ENCODE peak calls at places on chromosome 14, in nine cellular contexts. O, H, T, G, A, L, Q, X and Y are unnamed samples.

GRCh38 chr14:44700184-44700583 is 193.1 kb upstream of the FSCB start:
- DNase-seq in X (peak), Q (no peak), L (no peak), A (peak), G (no peak), H (no peak), O (no peak), T (no peak), Y (no peak)

GRCh38 chr14:78340250-78340649 is 170.1 kb downstream of the NRXN3 start:
- DNase-seq in L (no peak), G (no peak), X (no peak), H (no peak), A (no peak), Q (no peak), O (no peak), T (no peak), Y (no peak)

GRCh38 chr14:77372304-77372841 is 4.5 kb downstream of the TMED8 start:
- DNase-seq in H (no peak), A (peak), T (no peak), G (no peak), L (peak), O (no peak), X (no peak), Q (no peak), Y (no peak)

GRCh38 chr14:54548491-54548890 is 18.4 kb upstream of the SAMD4A start:
- DNase-seq in O (no peak), X (no peak), H (no peak), L (no peak), Q (no peak), G (no peak), T (no peak), A (no peak), Y (no peak)

GRCh38 chr14:53011053-53011462 is 60.2 kb upstream of the FERMT2 start:
- DNase-seq in X (peak), L (peak), G (no peak), O (peak), H (peak), T (no peak), Q (no peak), A (peak), Y (peak)

GRCh38 chr14:39360316-39360715 is 71.9 kb downstream of the FBXO33 start:
- DNase-seq in Q (no peak), O (no peak), G (no peak), A (no peak), H (no peak), L (no peak), T (no peak), X (no peak), Y (no peak)

GRCh38 chr14:52032196-52032865 is 36.5 kb downstream of the NID2 start:
- DNase-seq in A (peak), H (no peak), L (no peak), G (no peak), Q (no peak), O (no peak), X (no peak), T (no peak), Y (peak)

GRCh38 chr14:69093551-69094421 is 59.1 kb downstream of the DCAF5 start:
- DNase-seq in A (peak), H (peak), X (no peak), L (peak), T (no peak), O (no peak), Q (no peak), G (peak), Y (peak)

GRCh38 chr14:92475037-92475436 is 38.5 kb upstream of the RIN3 start:
- DNase-seq in G (no peak), X (no peak), A (no peak), Q (no peak), H (no peak), L (no peak), O (no peak), T (no peak), Y (no peak)

GRCh38 chr14:52926994-52927393 is 23.9 kb downstream of the FERMT2 start:
- DNase-seq in X (no peak), H (no peak), Q (no peak), T (no peak), A (peak), O (no peak), L (no peak), G (no peak), Y (peak)

GRCh38 chr14:74491952-74492351 is 1.2 kb downstream of the NPC2 start:
- DNase-seq in H (no peak), Q (no peak), G (no peak), X (peak), O (no peak), A (peak), L (peak), T (no peak), Y (peak)

GRCh38 chr14:61430066-61430757 is 108.8 kb downstream of the PRKCH start:
- DNase-seq in G (no peak), X (no peak), A (no peak), Q (no peak), T (no peak), H (no peak), O (no peak), L (no peak), Y (no peak)

GRCh38 chr14:59343585-59343984 is 121.6 kb downstream of the GPR135 start:
- DNase-seq in T (no peak), O (no peak), H (no peak), G (no peak), L (no peak), X (no peak), Q (no peak), A (no peak), Y (peak)

GRCh38 chr14:88934231-88934898 is 109.9 kb downstream of the TTC8 start:
- DNase-seq in X (no peak), H (no peak), Q (no peak), O (no peak), A (peak), T (no peak), G (no peak), L (no peak), Y (no peak)

GRCh38 chr14:102583726-102584125 is 8.7 kb upstream of the RCOR1 start:
- DNase-seq in X (no peak), T (no peak), Q (no peak), A (peak), L (peak), G (no peak), H (no peak), O (no peak), Y (no peak)

GRCh38 chr14:20458031-20458789 is 3.0 kb downstream of the PIP4P1 start:
- DNase-seq in X (no peak), G (no peak), A (no peak), Q (no peak), L (peak), O (no peak), T (no peak), H (no peak), Y (no peak)

GRCh38 chr14:100223332-100224171 is 15.4 kb upstream of the YY1 start:
- DNase-seq in G (no peak), O (no peak), H (no peak), A (no peak), Q (no peak), T (no peak), L (peak), X (no peak), Y (no peak)

GRCh38 chr14:79656496-79656895 is 554.8 kb downstream of the DIO2 start:
- DNase-seq in O (no peak), T (no peak), X (no peak), A (no peak), H (no peak), Q (no peak), G (no peak), L (no peak), Y (no peak)

GRCh38 chr14:71714225-71714624 is 218.0 kb upstream of the RGS6 start:
- DNase-seq in Q (no peak), G (no peak), T (no peak), L (no peak), X (no peak), A (peak), O (no peak), H (no peak), Y (peak)

GRCh38 chr14:77158175-77158908 is 16.8 kb upstream of the ZDHHC22 start:
- DNase-seq in L (peak), G (no peak), T (no peak), H (peak), X (no peak), Q (no peak), A (peak), O (no peak), Y (peak)

GRCh38 chr14:44963775-44964380 is 1.9 kb downstream of the TOGARAM1 start:
- DNase-seq in O (no peak), G (no peak), A (peak), H (peak), L (peak), T (no peak), X (no peak), Q (no peak), Y (peak)

GRCh38 chr14:22854963-22855724 is 16.4 kb upstream of the LRP10 start:
- DNase-seq in Q (no peak), H (no peak), T (no peak), X (no peak), O (no peak), A (no peak), L (no peak), G (no peak), Y (no peak)

GRCh38 chr14:36848213-36848612 is 186.6 kb downstream of the PAX9 start:
- DNase-seq in H (no peak), T (no peak), L (no peak), A (no peak), O (no peak), X (no peak), G (no peak), Q (no peak), Y (no peak)

GRCh38 chr14:104187931-104188726 is 49.7 kb downstream of the KIF26A start:
- DNase-seq in T (no peak), H (no peak), G (no peak), A (no peak), Q (no peak), O (peak), L (no peak), X (no peak), Y (no peak)

GRCh38 chr14:91554535-91555332 is 44.6 kb upstream of the PPP4R3A start:
- DNase-seq in G (no peak), O (peak), A (no peak), X (peak), T (no peak), L (peak), Q (no peak), H (no peak), Y (no peak)

GRCh38 chr14:90452366-90452765 is 55.5 kb downstream of the CALM1 start:
- DNase-seq in A (no peak), Q (no peak), G (no peak), O (no peak), H (no peak), T (no peak), X (no peak), L (no peak), Y (no peak)

GRCh38 chr14:104135121-104135903 is 3.1 kb upstream of the KIF26A start:
- DNase-seq in O (no peak), X (no peak), A (no peak), L (no peak), G (peak), Q (no peak), H (no peak), T (no peak), Y (peak)